ENCODE peak calls at places on chromosomes 13 and 19, in eight cellular contexts. H, R, K, E, S, I, D and X are unnamed samples.

GRCh38 chr19:7979011-7979410 is 26.4 kb downstream of the ELAVL1 start:
- DNase-seq in H (no peak), R (no peak), K (peak), E (no peak), S (no peak), I (no peak), D (no peak), X (no peak)

GRCh38 chr19:17246681-17247425 is 1.1 kb upstream of the NR2F6 start:
- DNase-seq in H (no peak), R (no peak), K (peak), E (no peak), S (peak), I (peak), D (peak), X (no peak)

GRCh38 chr13:98678741-98679140 is 73.7 kb downstream of the SLC15A1 start:
- DNase-seq in H (no peak), R (no peak), K (no peak), E (no peak), S (no peak), I (no peak), D (no peak), X (no peak)

GRCh38 chr13:36608474-36608873 is 65.3 kb upstream of the SERTM1 start:
- DNase-seq in H (no peak), R (no peak), K (no peak), E (no peak), S (no peak), I (no peak), D (no peak), X (no peak)

GRCh38 chr19:480016-480855 is 16.1 kb upstream of the MADCAM1 start:
- DNase-seq in H (no peak), R (peak), K (no peak), E (no peak), S (peak), I (peak), D (peak), X (no peak)

GRCh38 chr13:113584870-113585671 is 518 bp downstream of the TFDP1 start:
- DNase-seq in H (no peak), R (no peak), K (no peak), E (no peak), S (peak), I (peak), D (no peak), X (no peak)

GRCh38 chr13:43878897-43879322 is 630 bp downstream of the CCDC122 start:
- DNase-seq in H (peak), R (peak), K (peak), E (no peak), S (peak), I (peak), D (peak), X (peak)

GRCh38 chr13:59416561-59416960 is 747.2 kb downstream of the DIAPH3 start:
- DNase-seq in H (no peak), R (no peak), K (no peak), E (no peak), S (no peak), I (no peak), D (no peak), X (no peak)

GRCh38 chr19:16496613-16496983 is 404 bp downstream of the C19orf44 start:
- DNase-seq in H (no peak), R (peak), K (no peak), E (no peak), S (peak), I (peak), D (peak), X (no peak)

GRCh38 chr13:32472194-32472621 is 44.3 kb upstream of the N4BP2L1 start:
- DNase-seq in H (no peak), R (no peak), K (no peak), E (no peak), S (no peak), I (no peak), D (no peak), X (no peak)

GRCh38 chr13:104577029-104577820 is 1511.0 kb upstream of the SLC10A2 start:
- DNase-seq in H (no peak), R (no peak), K (no peak), E (no peak), S (no peak), I (no peak), D (peak), X (no peak)

GRCh38 chr13:34698953-34699352 is 243.1 kb upstream of the NBEA start:
- DNase-seq in H (no peak), R (no peak), K (no peak), E (no peak), S (no peak), I (no peak), D (peak), X (no peak)

GRCh38 chr19:41064974-41065569 is 23.2 kb upstream of the CYP2A13 start:
- DNase-seq in H (no peak), R (no peak), K (no peak), E (no peak), S (no peak), I (peak), D (peak), X (no peak)

GRCh38 chr19:55697698-55698097 is 22.7 kb downstream of the EPN1 start:
- DNase-seq in H (no peak), R (no peak), K (no peak), E (no peak), S (no peak), I (no peak), D (no peak), X (no peak)

GRCh38 chr13:98044301-98044700 is 90.8 kb downstream of the IPO5 start:
- DNase-seq in H (no peak), R (no peak), K (no peak), E (no peak), S (no peak), I (no peak), D (no peak), X (no peak)

GRCh38 chr13:78595819-78596700 is 7.3 kb downstream of the POU4F1 start:
- DNase-seq in H (no peak), R (no peak), K (no peak), E (no peak), S (no peak), I (peak), D (no peak), X (no peak)

GRCh38 chr19:2524840-2525723 is 49.2 kb downstream of the GADD45B start:
- DNase-seq in H (no peak), R (peak), K (no peak), E (peak), S (no peak), I (peak), D (peak), X (no peak)

GRCh38 chr19:34484328-34484727 is 2.8 kb downstream of the WTIP start:
- DNase-seq in H (no peak), R (no peak), K (no peak), E (no peak), S (no peak), I (peak), D (no peak), X (no peak)

GRCh38 chr19:18496167-18496979 is 25.5 kb downstream of the ELL start:
- DNase-seq in H (no peak), R (no peak), K (peak), E (peak), S (peak), I (no peak), D (peak), X (peak)

GRCh38 chr19:47275866-47276461 is 1.3 kb downstream of the INAFM1 start:
- DNase-seq in H (no peak), R (peak), K (peak), E (no peak), S (no peak), I (no peak), D (peak), X (no peak)

GRCh38 chr13:28423010-28423409 is 71.9 kb downstream of the FLT1 start:
- DNase-seq in H (no peak), R (peak), K (peak), E (no peak), S (peak), I (no peak), D (no peak), X (no peak)

GRCh38 chr19:42480335-42481095 is 37.8 kb upstream of the CXCL17 start:
- DNase-seq in H (no peak), R (no peak), K (no peak), E (no peak), S (no peak), I (no peak), D (peak), X (no peak)

GRCh38 chr13:44425815-44426078 is 52.1 kb downstream of the SERP2 start:
- DNase-seq in H (no peak), R (no peak), K (no peak), E (no peak), S (no peak), I (no peak), D (no peak), X (no peak)

GRCh38 chr13:63110431-63110830 is 1694.8 kb upstream of the PCDH20 start:
- DNase-seq in H (no peak), R (no peak), K (no peak), E (no peak), S (no peak), I (no peak), D (peak), X (no peak)

GRCh38 chr19:8396563-8397203 is 6.5 kb downstream of the RAB11B start:
- DNase-seq in H (no peak), R (peak), K (peak), E (no peak), S (peak), I (peak), D (peak), X (no peak)

GRCh38 chr13:70424428-70424827 is 316.2 kb upstream of the KLHL1 start:
- DNase-seq in H (no peak), R (no peak), K (no peak), E (no peak), S (no peak), I (peak), D (no peak), X (no peak)

GRCh38 chr13:40403509-40404241 is 262.8 kb downstream of the FOXO1 start:
- DNase-seq in H (no peak), R (no peak), K (no peak), E (no peak), S (no peak), I (no peak), D (no peak), X (no peak)

GRCh38 chr19:38913958-38914357 is 2.0 kb upstream of the CCER2 start:
- DNase-seq in H (no peak), R (no peak), K (no peak), E (no peak), S (no peak), I (no peak), D (no peak), X (no peak)

DNA sequence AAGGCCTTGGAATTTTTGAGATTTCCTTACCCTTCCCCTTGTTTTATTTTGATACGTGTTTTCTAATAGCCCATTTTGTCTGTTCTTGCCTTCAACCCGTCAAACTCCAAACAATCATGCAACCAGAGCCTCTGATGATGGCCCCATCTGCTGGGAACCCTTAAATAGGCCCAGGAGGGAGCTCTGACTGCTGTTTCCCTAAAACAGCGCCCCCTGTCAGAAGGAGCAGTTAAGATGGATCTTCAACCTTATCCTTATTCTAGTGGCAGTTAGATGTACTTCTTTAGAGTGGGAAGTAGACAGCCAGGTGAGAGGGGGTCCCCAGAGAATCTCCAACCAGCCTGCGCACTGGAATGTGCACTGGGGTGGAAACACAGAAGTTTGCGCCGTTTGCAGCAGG is 1031.0 kb upstream of the PCDH9 start:
- DNase-seq in H (no peak), R (no peak), K (no peak), E (no peak), S (no peak), I (peak), D (no peak), X (no peak)
- TF ChIP-seq CTCF in H (no peak), R (no peak), K (no peak), E (no peak), S (no peak), I (peak), D (no peak), X (peak)

GRCh38 chr13:52739468-52740071 is at the start of gene CNMD:
- DNase-seq in H (no peak), R (no peak), K (no peak), E (no peak), S (no peak), I (peak), D (no peak), X (no peak)
- H3K4me3 ChIP-seq in H (peak), R (peak), K (no peak), E (no peak), S (peak), I (peak), D (no peak), X (peak)

DNA sequence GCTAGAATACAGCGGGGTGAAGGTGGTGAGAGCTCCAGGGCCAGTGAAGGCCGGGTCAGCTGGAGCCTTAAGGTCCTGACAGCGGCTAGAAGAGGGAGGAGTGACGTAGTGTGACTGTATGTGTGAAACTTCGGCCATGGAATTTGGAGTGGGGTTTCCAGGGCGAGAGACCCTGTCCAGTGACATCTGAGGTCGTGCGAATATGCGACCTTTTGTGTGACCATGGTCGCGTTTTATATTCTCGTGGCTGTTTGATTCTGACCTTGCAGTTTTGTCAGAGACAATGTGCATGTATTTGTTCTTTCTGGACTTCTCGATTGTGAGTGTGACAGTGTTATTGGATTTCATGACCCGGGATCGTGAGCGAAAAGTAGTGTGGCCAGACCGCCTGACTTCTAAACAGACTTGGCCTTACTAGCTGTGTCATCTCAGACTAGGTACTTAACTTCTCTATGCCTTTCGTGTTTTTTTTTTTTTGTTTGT is 405 bp upstream of the ZNF569 start:
- DNase-seq in H (no peak), R (no peak), K (no peak), E (no peak), S (no peak), I (no peak), D (no peak), X (no peak)
- TF ChIP-seq CTCF in H (no peak), R (no peak), K (no peak), E (no peak), S (no peak), I (no peak), D (no peak), X (no peak)

GRCh38 chr13:30341815-30342570 is 34.6 kb upstream of the KATNAL1 start:
- DNase-seq in H (peak), R (peak), K (peak), E (peak), S (peak), I (no peak), D (peak), X (peak)

GRCh38 chr13:30338952-30339351 is 31.6 kb upstream of the KATNAL1 start:
- DNase-seq in H (no peak), R (no peak), K (no peak), E (no peak), S (no peak), I (no peak), D (no peak), X (no peak)

GRCh38 chr13:30339721-30340366 is 32.5 kb upstream of the KATNAL1 start:
- DNase-seq in H (no peak), R (no peak), K (no peak), E (no peak), S (no peak), I (no peak), D (peak), X (no peak)

GRCh38 chr13:30338331-30338851 is 31.0 kb upstream of the KATNAL1 start:
- DNase-seq in H (no peak), R (no peak), K (no peak), E (peak), S (no peak), I (no peak), D (peak), X (no peak)

DNA sequence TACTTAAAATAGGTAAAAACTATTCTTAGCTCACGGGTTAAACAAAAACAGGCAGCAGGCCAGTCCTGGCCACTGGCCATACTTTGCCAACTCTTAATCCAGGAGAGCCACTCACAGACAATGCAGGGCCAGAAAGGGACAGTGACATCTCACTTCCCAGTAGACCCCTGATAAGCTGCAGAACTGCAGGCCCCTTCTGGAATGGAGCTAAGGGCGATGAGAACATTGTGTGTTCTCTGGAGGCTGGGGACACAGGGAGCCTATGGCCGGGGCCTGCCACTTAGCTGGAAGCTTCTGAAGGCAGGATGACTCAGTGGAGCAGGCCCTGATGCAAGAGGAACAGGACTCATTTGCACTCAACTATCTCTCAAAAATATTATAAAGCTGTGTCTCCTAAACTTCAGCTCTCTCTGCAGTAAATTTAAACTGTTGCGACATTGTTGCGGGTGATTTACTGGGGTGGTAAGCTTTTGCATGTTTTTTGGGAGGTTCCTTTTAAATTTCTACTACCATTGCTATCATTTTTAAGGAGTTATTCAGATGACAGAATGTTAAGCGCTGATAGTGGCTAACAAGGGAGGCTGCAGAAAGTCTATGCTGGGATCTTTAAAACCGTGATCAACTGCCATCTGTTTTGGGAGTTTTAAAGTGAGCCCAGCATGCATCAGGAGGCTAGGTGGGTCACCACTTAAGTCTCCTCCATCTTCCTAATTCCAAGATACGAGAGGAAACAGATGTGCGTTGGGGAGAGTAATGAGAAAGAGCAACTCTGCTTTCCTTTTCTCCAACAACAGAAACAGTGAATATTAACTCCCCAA is 33.2 kb upstream of the KATNAL1 start:
- DNase-seq in H (peak), R (peak), K (peak), E (no peak), S (peak), I (no peak), D (peak), X (peak)
- H3K4me3 ChIP-seq in H (no peak), R (peak), K (no peak), E (no peak), S (no peak), I (no peak), D (no peak), X (no peak)

GRCh38 chr19:43774103-43774939 is 6.5 kb downstream of the KCNN4 start:
- DNase-seq in H (no peak), R (peak), K (peak), E (no peak), S (peak), I (peak), D (peak), X (no peak)
- TF ChIP-seq CTCF in H (peak), R (peak), K (peak), E (peak), S (peak), I (peak), D (peak), X (peak)

GRCh38 chr19:6108721-6109633 is 1.3 kb downstream of the RFX2 start:
- DNase-seq in H (no peak), R (peak), K (peak), E (no peak), S (peak), I (peak), D (peak), X (no peak)
- H3K4me3 ChIP-seq in H (peak), R (peak), K (no peak), E (peak), S (peak), I (peak), D (peak), X (peak)